ENCODE peak calls at places on chromosomes 3 and 15, in four cellular contexts. A, D, P and F are unnamed samples.

GRCh38 chr15:79364571-79365240 is 53.8 kb downstream of the TMED3 start:
- DNase-seq in A (no peak), D (no peak), P (no peak), F (no peak)

GRCh38 chr3:49256152-49256551 is 20.9 kb downstream of the C3orf62 start:
- DNase-seq in D (peak; percentile 7), P (no peak), A (no peak), F (no peak)

GRCh38 chr3:14425574-14426304 is 23.3 kb downstream of the SLC6A6 start:
- DNase-seq in A (peak; percentile 68), D (no peak), P (peak; percentile 57), F (no peak)

GRCh38 chr3:58005662-58006061 is 2.6 kb upstream of the FLNB start:
- DNase-seq in P (no peak), D (no peak), A (no peak), F (peak; percentile 94)

GRCh38 chr3:11611271-11611893 is 32.3 kb downstream of the VGLL4 start:
- DNase-seq in P (no peak), D (no peak), A (no peak), F (no peak)

GRCh38 chr3:4251412-4251811 is 51.8 kb upstream of the SETMAR start:
- DNase-seq in A (no peak), P (no peak), D (no peak), F (no peak)

GRCh38 chr3:141849056-141849814 is 27.2 kb upstream of the ATP1B3 start:
- DNase-seq in A (no peak), D (peak; percentile 52), P (no peak), F (no peak)

GRCh38 chr3:134448664-134449063 is 37.1 kb downstream of the ANAPC13 start:
- DNase-seq in D (no peak), P (no peak), A (no peak), F (no peak)

GRCh38 chr3:171282041-171282440 is 178.2 kb downstream of the TNIK start:
- DNase-seq in P (no peak), D (no peak), A (no peak), F (no peak)